ENCODE peak calls at places on chromosomes 13 and 19, in seven cellular contexts. One of them, this sample, is unnamed.

GRCh38 chr19:54254195-54254906 is 2.7 kb downstream of the LILRB5 start:
- DNase-seq in foreskin fibroblast: no peak
- DNase-seq in iris pigment epithelial cell: no peak
- DNase-seq in neuronal stem cell: no peak
- DNase-seq in Calu3: no peak
- DNase-seq in NCI-H774: no peak
- DNase-seq in hepatocyte: no peak
- DNase-seq in this sample: no peak

GRCh38 chr19:20154636-20155035 is 12.4 kb upstream of the ZNF486 start:
- DNase-seq in foreskin fibroblast: no peak
- DNase-seq in iris pigment epithelial cell: no peak
- DNase-seq in neuronal stem cell: no peak
- DNase-seq in Calu3: no peak
- DNase-seq in NCI-H774: no peak
- DNase-seq in hepatocyte: no peak
- DNase-seq in this sample: no peak

GRCh38 chr19:40425450-40426287 is at the start of gene SERTAD1:
- DNase-seq in foreskin fibroblast: peak; percentile 100
- DNase-seq in iris pigment epithelial cell: peak; percentile 99
- DNase-seq in neuronal stem cell: peak; percentile 99
- DNase-seq in Calu3: peak; percentile 100
- DNase-seq in NCI-H774: peak; percentile 98
- DNase-seq in hepatocyte: peak; percentile 100
- DNase-seq in this sample: peak; percentile 99

GRCh38 chr19:9128171-9128570 is 1.4 kb upstream of the OR7G3 start:
- DNase-seq in foreskin fibroblast: peak; percentile 10
- DNase-seq in iris pigment epithelial cell: peak; percentile 80
- DNase-seq in neuronal stem cell: no peak
- DNase-seq in Calu3: peak; percentile 72
- DNase-seq in NCI-H774: no peak
- DNase-seq in hepatocyte: no peak
- DNase-seq in this sample: no peak

GRCh38 chr13:58991826-58992477 is 1171.8 kb downstream of the DIAPH3 start:
- DNase-seq in foreskin fibroblast: no peak
- DNase-seq in iris pigment epithelial cell: no peak
- DNase-seq in neuronal stem cell: no peak
- DNase-seq in Calu3: peak; percentile 7
- DNase-seq in NCI-H774: no peak
- DNase-seq in hepatocyte: no peak
- DNase-seq in this sample: no peak

GRCh38 chr13:107035778-107036177 is 467.8 kb upstream of the ARGLU1 start:
- DNase-seq in foreskin fibroblast: peak; percentile 48
- DNase-seq in iris pigment epithelial cell: peak; percentile 78
- DNase-seq in neuronal stem cell: no peak
- DNase-seq in Calu3: no peak
- DNase-seq in NCI-H774: no peak
- DNase-seq in hepatocyte: no peak
- DNase-seq in this sample: no peak

GRCh38 chr19:1446713-1447564 is 3.0 kb upstream of the APC2 start:
- DNase-seq in foreskin fibroblast: peak; percentile 29
- DNase-seq in iris pigment epithelial cell: no peak
- DNase-seq in neuronal stem cell: no peak
- DNase-seq in Calu3: no peak
- DNase-seq in NCI-H774: no peak
- DNase-seq in hepatocyte: peak; percentile 62
- DNase-seq in this sample: no peak

GRCh38 chr13:27349458-27349857 is 75.0 kb upstream of the GTF3A start:
- DNase-seq in foreskin fibroblast: peak; percentile 24
- DNase-seq in iris pigment epithelial cell: peak; percentile 73
- DNase-seq in neuronal stem cell: no peak
- DNase-seq in Calu3: no peak
- DNase-seq in NCI-H774: no peak
- DNase-seq in hepatocyte: no peak
- DNase-seq in this sample: no peak

GRCh38 chr13:65508338-65508737 is 1721.8 kb downstream of the PCDH9 start:
- DNase-seq in foreskin fibroblast: no peak
- DNase-seq in iris pigment epithelial cell: no peak
- DNase-seq in neuronal stem cell: no peak
- DNase-seq in Calu3: no peak
- DNase-seq in NCI-H774: no peak
- DNase-seq in hepatocyte: no peak
- DNase-seq in this sample: no peak

GRCh38 chr13:101390461-101390860 is 25.8 kb downstream of the NALCN start:
- DNase-seq in foreskin fibroblast: peak; percentile 54
- DNase-seq in iris pigment epithelial cell: peak; percentile 61
- DNase-seq in neuronal stem cell: no peak
- DNase-seq in Calu3: no peak
- DNase-seq in NCI-H774: no peak
- DNase-seq in hepatocyte: no peak
- DNase-seq in this sample: no peak

GRCh38 chr13:32314968-32315254 is 252 bp downstream of the ZAR1L start:
- DNase-seq in foreskin fibroblast: peak; percentile 63
- DNase-seq in iris pigment epithelial cell: peak; percentile 74
- DNase-seq in neuronal stem cell: peak; percentile 8
- DNase-seq in Calu3: no peak
- DNase-seq in NCI-H774: no peak
- DNase-seq in hepatocyte: peak; percentile 66
- DNase-seq in this sample: no peak

GRCh38 chr19:34319785-34320184 is 45.2 kb upstream of the GPI start:
- DNase-seq in foreskin fibroblast: peak; percentile 21
- DNase-seq in iris pigment epithelial cell: peak; percentile 60
- DNase-seq in neuronal stem cell: no peak
- DNase-seq in Calu3: no peak
- DNase-seq in NCI-H774: no peak
- DNase-seq in hepatocyte: no peak
- DNase-seq in this sample: no peak

GRCh38 chr13:67736646-67737420 is 506.7 kb upstream of the PCDH9 start:
- DNase-seq in foreskin fibroblast: peak; percentile 59
- DNase-seq in iris pigment epithelial cell: peak; percentile 45
- DNase-seq in neuronal stem cell: peak; percentile 36
- DNase-seq in Calu3: no peak
- DNase-seq in NCI-H774: no peak
- DNase-seq in hepatocyte: peak; percentile 55
- DNase-seq in this sample: peak; percentile 44

GRCh38 chr13:86591862-86592261 is 792.6 kb upstream of the SLITRK6 start:
- DNase-seq in foreskin fibroblast: no peak
- DNase-seq in iris pigment epithelial cell: peak; percentile 11
- DNase-seq in neuronal stem cell: no peak
- DNase-seq in Calu3: no peak
- DNase-seq in NCI-H774: no peak
- DNase-seq in hepatocyte: no peak
- DNase-seq in this sample: no peak

GRCh38 chr19:34996978-34997640 is 3.0 kb upstream of the GRAMD1A start:
- DNase-seq in foreskin fibroblast: no peak
- DNase-seq in iris pigment epithelial cell: no peak
- DNase-seq in neuronal stem cell: no peak
- DNase-seq in Calu3: no peak
- DNase-seq in NCI-H774: no peak
- DNase-seq in hepatocyte: no peak
- DNase-seq in this sample: no peak

GRCh38 chr19:18699403-18700054 is 16.0 kb downstream of the CRTC1 start:
- DNase-seq in foreskin fibroblast: no peak
- DNase-seq in iris pigment epithelial cell: no peak
- DNase-seq in neuronal stem cell: no peak
- DNase-seq in Calu3: no peak
- DNase-seq in NCI-H774: no peak
- DNase-seq in hepatocyte: no peak
- DNase-seq in this sample: no peak

GRCh38 chr19:50522881-50523280 is 9.2 kb upstream of the ASPDH start:
- DNase-seq in foreskin fibroblast: no peak
- DNase-seq in iris pigment epithelial cell: no peak
- DNase-seq in neuronal stem cell: no peak
- DNase-seq in Calu3: no peak
- DNase-seq in NCI-H774: no peak
- DNase-seq in hepatocyte: no peak
- DNase-seq in this sample: no peak

GRCh38 chr19:41249707-41250423 is 14.3 kb upstream of the HNRNPUL1 start:
- DNase-seq in foreskin fibroblast: no peak
- DNase-seq in iris pigment epithelial cell: no peak
- DNase-seq in neuronal stem cell: no peak
- DNase-seq in Calu3: no peak
- DNase-seq in NCI-H774: no peak
- DNase-seq in hepatocyte: no peak
- DNase-seq in this sample: no peak

GRCh38 chr19:19039901-19040300 is 6.5 kb downstream of the ARMC6 start:
- DNase-seq in foreskin fibroblast: no peak
- DNase-seq in iris pigment epithelial cell: no peak
- DNase-seq in neuronal stem cell: no peak
- DNase-seq in Calu3: no peak
- DNase-seq in NCI-H774: no peak
- DNase-seq in hepatocyte: no peak
- DNase-seq in this sample: no peak

GRCh38 chr13:99062593-99062992 is 84.7 kb upstream of the DOCK9 start:
- DNase-seq in foreskin fibroblast: peak; percentile 51
- DNase-seq in iris pigment epithelial cell: peak; percentile 43
- DNase-seq in neuronal stem cell: no peak
- DNase-seq in Calu3: no peak
- DNase-seq in NCI-H774: no peak
- DNase-seq in hepatocyte: no peak
- DNase-seq in this sample: no peak

GRCh38 chr13:112416647-112417046 is 40.5 kb downstream of the SPACA7 start:
- DNase-seq in foreskin fibroblast: no peak
- DNase-seq in iris pigment epithelial cell: no peak
- DNase-seq in neuronal stem cell: no peak
- DNase-seq in Calu3: no peak
- DNase-seq in NCI-H774: no peak
- DNase-seq in hepatocyte: no peak
- DNase-seq in this sample: no peak

GRCh38 chr13:29513981-29514719 is 81.3 kb downstream of the SLC7A1 start:
- DNase-seq in foreskin fibroblast: peak; percentile 84
- DNase-seq in iris pigment epithelial cell: no peak
- DNase-seq in neuronal stem cell: no peak
- DNase-seq in Calu3: no peak
- DNase-seq in NCI-H774: no peak
- DNase-seq in hepatocyte: no peak
- DNase-seq in this sample: no peak

GRCh38 chr13:63208811-63209210 is 1793.2 kb upstream of the PCDH20 start:
- DNase-seq in foreskin fibroblast: peak; percentile 37
- DNase-seq in iris pigment epithelial cell: peak; percentile 51
- DNase-seq in neuronal stem cell: no peak
- DNase-seq in Calu3: no peak
- DNase-seq in NCI-H774: no peak
- DNase-seq in hepatocyte: no peak
- DNase-seq in this sample: no peak

GRCh38 chr19:46271488-46272197 is 25.2 kb upstream of the HIF3A start:
- DNase-seq in foreskin fibroblast: peak; percentile 33
- DNase-seq in iris pigment epithelial cell: peak; percentile 96
- DNase-seq in neuronal stem cell: no peak
- DNase-seq in Calu3: no peak
- DNase-seq in NCI-H774: no peak
- DNase-seq in hepatocyte: peak; percentile 58
- DNase-seq in this sample: no peak

GRCh38 chr19:47661571-47661970 is 51.7 kb upstream of the EHD2 start:
- DNase-seq in foreskin fibroblast: no peak
- DNase-seq in iris pigment epithelial cell: no peak
- DNase-seq in neuronal stem cell: no peak
- DNase-seq in Calu3: no peak
- DNase-seq in NCI-H774: no peak
- DNase-seq in hepatocyte: no peak
- DNase-seq in this sample: no peak

GRCh38 chr13:52862358-52863206 is 14.1 kb upstream of the PCDH8 start:
- DNase-seq in foreskin fibroblast: no peak
- DNase-seq in iris pigment epithelial cell: no peak
- DNase-seq in neuronal stem cell: no peak
- DNase-seq in Calu3: peak; percentile 45
- DNase-seq in NCI-H774: no peak
- DNase-seq in hepatocyte: no peak
- DNase-seq in this sample: peak; percentile 52

GRCh38 chr19:20423381-20424207 is 142.0 kb downstream of the ZNF737 start:
- DNase-seq in foreskin fibroblast: peak; percentile 74
- DNase-seq in iris pigment epithelial cell: peak; percentile 86
- DNase-seq in neuronal stem cell: peak; percentile 31
- DNase-seq in Calu3: peak; percentile 21
- DNase-seq in NCI-H774: peak; percentile 34
- DNase-seq in hepatocyte: peak; percentile 61
- DNase-seq in this sample: peak; percentile 3

GRCh38 chr19:3163230-3163886 is 15.2 kb upstream of the S1PR4 start:
- DNase-seq in foreskin fibroblast: peak; percentile 77
- DNase-seq in iris pigment epithelial cell: peak; percentile 44
- DNase-seq in neuronal stem cell: peak; percentile 69
- DNase-seq in Calu3: peak; percentile 62
- DNase-seq in NCI-H774: peak; percentile 54
- DNase-seq in hepatocyte: peak; percentile 84
- DNase-seq in this sample: peak; percentile 62

GRCh38 chr19:5893907-5894703 is 9.5 kb downstream of the NDUFA11 start:
- DNase-seq in foreskin fibroblast: peak; percentile 38
- DNase-seq in iris pigment epithelial cell: no peak
- DNase-seq in neuronal stem cell: no peak
- DNase-seq in Calu3: no peak
- DNase-seq in NCI-H774: no peak
- DNase-seq in hepatocyte: no peak
- DNase-seq in this sample: no peak

GRCh38 chr13:59823495-59823894 is 340.2 kb downstream of the DIAPH3 start:
- DNase-seq in foreskin fibroblast: peak; percentile 77
- DNase-seq in iris pigment epithelial cell: peak; percentile 84
- DNase-seq in neuronal stem cell: no peak
- DNase-seq in Calu3: no peak
- DNase-seq in NCI-H774: no peak
- DNase-seq in hepatocyte: no peak
- DNase-seq in this sample: no peak

GRCh38 chr19:41456342-41456918 is 13.5 kb downstream of the ERICH4 start:
- DNase-seq in foreskin fibroblast: peak; percentile 66
- DNase-seq in iris pigment epithelial cell: peak; percentile 55
- DNase-seq in neuronal stem cell: no peak
- DNase-seq in Calu3: no peak
- DNase-seq in NCI-H774: no peak
- DNase-seq in hepatocyte: no peak
- DNase-seq in this sample: no peak

GRCh38 chr13:23771966-23772365 is 117.2 kb downstream of the MIPEP start:
- DNase-seq in foreskin fibroblast: peak; percentile 53
- DNase-seq in iris pigment epithelial cell: peak; percentile 38
- DNase-seq in neuronal stem cell: no peak
- DNase-seq in Calu3: no peak
- DNase-seq in NCI-H774: no peak
- DNase-seq in hepatocyte: no peak
- DNase-seq in this sample: no peak

This sample was measured in neural crest cell.